ENCODE peak calls at places on chromosomes 7 and 10, in six cellular contexts. F is lower lobe of right lung; R is psoas muscle; M is CD4-positive, alpha-beta memory T cell; E is H9; T is aorta. W is an unnamed sample. For H3K9me3, the result is how much of the 10 kb centered on the place peaks cover.

GRCh38 chr7:47454066-47454950 is 127.6 kb downstream of the TNS3 start:
- DNase-seq in F (no peak), R (peak), M (no peak), E (no peak), T (peak), W (no peak)

GRCh38 chr10:3229815-3230214 is 57.2 kb upstream of the PITRM1 start:
- DNase-seq in F (no peak), R (no peak), M (no peak), E (no peak), T (no peak), W (no peak)

GRCh38 chr10:96344178-96344577 is 14.6 kb downstream of the OPALIN start:
- DNase-seq in F (no peak), R (no peak), M (no peak), E (no peak), T (no peak), W (no peak)

GRCh38 chr7:12571691-12572090 is 1.2 kb downstream of the SCIN start:
- DNase-seq in F (no peak), R (no peak), M (no peak), E (no peak), T (no peak), W (no peak)

GRCh38 chr7:113404245-113404644 is 285.9 kb upstream of the SMIM30 start:
- DNase-seq in F (no peak), R (no peak), M (no peak), E (peak), T (no peak), W (no peak)

GRCh38 chr7:32588657-32589056 is 93.4 kb downstream of the AVL9 start:
- DNase-seq in F (no peak), R (no peak), M (no peak), E (no peak), T (no peak), W (no peak)

GRCh38 chr7:85716353-85716752 is 529.5 kb upstream of the SEMA3D start:
- DNase-seq in F (no peak), R (no peak), M (no peak), E (no peak), T (no peak), W (no peak)

GRCh38 chr10:50536617-50537252 is 87.0 kb downstream of the SGMS1 start:
- DNase-seq in F (no peak), R (no peak), M (no peak), E (no peak), T (no peak), W (no peak)

GRCh38 chr10:128263891-128264688 is 137.9 kb upstream of the MKI67 start:
- DNase-seq in F (peak), R (peak), M (peak), E (peak), T (no peak), W (peak)

GRCh38 chr7:143846692-143847091 is 55.3 kb downstream of the TCAF1 start:
- DNase-seq in F (no peak), R (no peak), M (no peak), E (no peak), T (no peak), W (no peak)

GRCh38 chr7:138822867-138823535 is 25.0 kb upstream of the ATP6V0A4 start:
- DNase-seq in F (no peak), R (no peak), M (no peak), E (no peak), T (no peak), W (no peak)

GRCh38 chr7:140070546-140070945 is 7.8 kb upstream of the PARP12 start:
- DNase-seq in F (no peak), R (no peak), M (no peak), E (no peak), T (no peak), W (no peak)

GRCh38 chr10:4370376-4370775 is 455.6 kb upstream of the AKR1E2 start:
- DNase-seq in F (no peak), R (no peak), M (no peak), E (no peak), T (no peak), W (no peak)

GRCh38 chr7:158908552-158908951 is 52.2 kb downstream of the DYNC2I1 start:
- DNase-seq in F (no peak), R (no peak), M (no peak), E (no peak), T (no peak), W (no peak)

GRCh38 chr10:24128066-24128751 is 80.7 kb upstream of the KIAA1217 start:
- DNase-seq in F (no peak), R (no peak), M (no peak), E (no peak), T (no peak), W (no peak)

GRCh38 chr10:97456686-97457065 is 10.7 kb downstream of the ZDHHC16 start:
- DNase-seq in F (no peak), R (no peak), M (no peak), E (no peak), T (no peak), W (no peak)

GRCh38 chr10:133080683-133081040 is 7.1 kb upstream of the ADGRA1 start:
- DNase-seq in F (no peak), R (no peak), M (no peak), E (no peak), T (no peak), W (no peak)

GRCh38 chr10:133082685-133083421 is 4.9 kb upstream of the ADGRA1 start:
- DNase-seq in F (no peak), R (no peak), M (no peak), E (no peak), T (no peak), W (no peak)

GRCh38 chr10:133081636-133082035 is 6.1 kb upstream of the ADGRA1 start:
- DNase-seq in F (no peak), R (no peak), M (no peak), E (no peak), T (no peak), W (no peak)

GRCh38 chr10:133083422-133084100 is 4.2 kb upstream of the ADGRA1 start:
- DNase-seq in F (no peak), R (no peak), M (no peak), E (no peak), T (no peak), W (no peak)

GRCh38 chr10:133079836-133080682 is 7.7 kb upstream of the ADGRA1 start:
- DNase-seq in F (no peak), R (no peak), M (no peak), E (peak), T (no peak), W (no peak)
- H3K9me3 ChIP-seq in F (under half), R (under half), M (under half), E (under half), T (under half), W (under half)

GRCh38 chr7:64114791-64115190 is 69.6 kb downstream of the ZNF727 start:
- DNase-seq in F (no peak), R (no peak), M (no peak), E (no peak), T (peak), W (no peak)
- H3K9me3 ChIP-seq in F (under half), R (under half), M (under half), E (half or more), T (under half), W (under half)

GRCh38 chr7:63028376-63029206 is 970.1 kb upstream of the ZNF722 start:
- DNase-seq in F (no peak), R (no peak), M (no peak), E (peak), T (no peak), W (no peak)
- H3K9me3 ChIP-seq in F (under half), R (under half), M (under half), E (half or more), T (under half), W (under half)

GRCh38 chr10:106857728-106858127 is 306.8 kb downstream of the SORCS1 start:
- DNase-seq in F (no peak), R (no peak), M (no peak), E (no peak), T (no peak), W (no peak)
- H3K9me3 ChIP-seq in F (under half), R (under half), M (under half), E (under half), T (under half), W (under half)

GRCh38 chr10:72085166-72085565 is 3.2 kb downstream of the SPOCK2 start:
- DNase-seq in F (no peak), R (no peak), M (no peak), E (no peak), T (no peak), W (no peak)
- H3K9me3 ChIP-seq in F (under half), R (under half), M (under half), E (under half), T (under half), W (under half)

DNA sequence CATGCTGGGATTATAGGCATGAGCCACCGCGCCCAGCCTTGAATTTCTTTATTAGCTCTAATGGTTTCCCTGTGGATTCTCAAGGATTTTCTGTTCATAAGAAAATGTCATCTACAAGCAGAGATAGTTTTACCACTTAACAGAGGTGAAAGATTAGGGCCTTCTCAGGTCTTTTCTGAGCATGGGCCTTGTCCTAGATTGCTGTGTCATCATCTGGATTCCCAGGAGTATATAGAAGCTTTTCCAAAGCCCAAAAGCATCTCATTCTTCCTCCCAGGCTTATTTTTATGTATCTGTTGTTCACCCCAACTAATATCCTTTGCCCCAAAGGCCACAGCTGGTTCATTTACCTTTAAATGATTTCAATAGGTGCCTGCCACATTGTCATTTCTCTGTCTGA is 13.7 kb upstream of the ZNF248 start:
- DNase-seq in F (no peak), R (no peak), M (no peak), E (no peak), T (no peak), W (no peak)
- H3K9me3 ChIP-seq in F (under half), R (under half), M (under half), E (under half), T (under half), W (under half)

W was measured in T-helper 17 cell.